ENCODE peak calls at places on chromosome 5, in eight cellular contexts. M is thyroid gland; W is AG09309; Y is activated T-helper 2 cell treated with anti-CD3 and anti-CD28 coated beads, Interferon-gamma antibody, Interleukin-2, Interleukin-4, amounts not matched to agents 10 μg/mL and 5 μg/mL and 100 μg/mL, durations not matched to agents 14 hours and 24 hours and 36 hours; J is G401; S is iris pigment epithelial cell; U is AG08395; K is left ventricle myocardium superior. O is an unnamed sample.

GRCh38 chr5:89733772-89734171 is 675.8 kb downstream of the CETN3 start:
- DNase-seq in M (no peak), W (no peak), Y (no peak), J (no peak), S (no peak), U (no peak), K (no peak), O (no peak)

GRCh38 chr5:72485366-72486052 is 21.7 kb downstream of the ZNF366 start:
- DNase-seq in M (no peak), W (no peak), Y (no peak), J (no peak), S (no peak), U (no peak), K (no peak), O (no peak)

GRCh38 chr5:164013077-164013670 is 507.8 kb downstream of the MAT2B start:
- DNase-seq in M (peak; percentile 53), W (peak; percentile 41), Y (no peak), J (peak; percentile 48), S (peak; percentile 72), U (peak; percentile 7), K (no peak), O (peak; percentile 80)

GRCh38 chr5:59040007-59040803 is 457.3 kb downstream of the RAB3C start:
- DNase-seq in M (no peak), W (no peak), Y (no peak), J (no peak), S (peak; percentile 89), U (peak; percentile 14), K (no peak), O (no peak)

GRCh38 chr5:68285857-68286611 is 70.5 kb downstream of the PIK3R1 start:
- DNase-seq in M (no peak), W (no peak), Y (no peak), J (peak; percentile 84), S (peak; percentile 68), U (peak; percentile 35), K (no peak), O (peak; percentile 70)

GRCh38 chr5:112795944-112796678 is 58.4 kb downstream of the APC start:
- DNase-seq in M (no peak), W (no peak), Y (no peak), J (no peak), S (peak; percentile 61), U (no peak), K (no peak), O (no peak)

GRCh38 chr5:149794338-149795023 is 64.4 kb downstream of the PPARGC1B start:
- DNase-seq in M (no peak), W (no peak), Y (no peak), J (no peak), S (no peak), U (no peak), K (peak; percentile 65), O (peak; percentile 36)

GRCh38 chr5:58497956-58498942 is 7.0 kb downstream of the GAPT start:
- DNase-seq in M (peak; percentile 14), W (no peak), Y (no peak), J (peak; percentile 50), S (peak; percentile 44), U (peak; percentile 53), K (no peak), O (peak; percentile 59)

GRCh38 chr5:120083851-120084615 is 380.1 kb upstream of the PRR16 start:
- DNase-seq in M (no peak), W (no peak), Y (no peak), J (no peak), S (peak; percentile 10), U (no peak), K (no peak), O (no peak)

GRCh38 chr5:154543380-154543779 is 65.4 kb upstream of the HAND1 start:
- DNase-seq in M (no peak), W (no peak), Y (no peak), J (no peak), S (peak; percentile 35), U (no peak), K (no peak), O (no peak)

O was measured in Ammon's horn.